ENCODE peak calls at places on chromosomes 7 and 10, in eight cellular contexts. O is SW 1271; M is GM12892; A is WTC11; W is Jurkat, Clone E6-1; I is NCI-H345; Q is BJ; G is NAMALWA. V is an unnamed sample.

GRCh38 chr10:50596456-50596855 is 27.3 kb downstream of the SGMS1 start:
- DNase-seq in O (no peak), M (no peak), A (no peak), W (no peak), I (no peak), Q (no peak), G (no peak), V (no peak)

GRCh38 chr7:141071260-141071854 is 2.5 kb upstream of the TMEM178B start:
- DNase-seq in O (no peak), M (no peak), A (peak; percentile 87), W (peak; percentile 60), I (peak; percentile 94), Q (no peak), G (peak; percentile 20), V (peak; percentile 35)

GRCh38 chr7:85172530-85172941 is 14.3 kb downstream of the SEMA3D start:
- DNase-seq in O (no peak), M (no peak), A (no peak), W (no peak), I (no peak), Q (peak; percentile 62), G (no peak), V (no peak)

GRCh38 chr10:32882076-32882475 is 76.0 kb downstream of the ITGB1 start:
- DNase-seq in O (no peak), M (no peak), A (no peak), W (no peak), I (no peak), Q (no peak), G (no peak), V (no peak)

GRCh38 chr10:61217851-61218565 is 235.2 kb downstream of the TMEM26 start:
- DNase-seq in O (no peak), M (no peak), A (no peak), W (no peak), I (no peak), Q (no peak), G (no peak), V (no peak)

GRCh38 chr7:110084177-110084807 is 1006.6 kb upstream of the LRRN3 start:
- DNase-seq in O (no peak), M (no peak), A (no peak), W (no peak), I (no peak), Q (no peak), G (no peak), V (no peak)

GRCh38 chr10:42630537-42631134 is 7.7 kb downstream of the ZNF33B start:
- DNase-seq in O (no peak), M (no peak), A (no peak), W (no peak), I (no peak), Q (no peak), G (no peak), V (no peak)

GRCh38 chr7:84950836-84951235 is 236.0 kb downstream of the SEMA3D start:
- DNase-seq in O (no peak), M (no peak), A (no peak), W (no peak), I (no peak), Q (no peak), G (no peak), V (no peak)

GRCh38 chr10:13658864-13659685 is 72.3 kb downstream of the PRPF18 start:
- DNase-seq in O (no peak), M (no peak), A (no peak), W (no peak), I (no peak), Q (no peak), G (no peak), V (no peak)